ENCODE peak calls at places on chromosome 18, in eight cellular contexts. One of them, this sample, is unnamed.
A peak's percentile ranks its signal among the peaks of the same experiment; 100 is the strongest.

GRCh38 chr18:78573773-78574172 is 405.8 kb upstream of the SALL3 start:
- DNase-seq in CD8-positive, alpha-beta memory T cell: no peak
- DNase-seq in heart right ventricle: no peak
- DNase-seq in SK-N-SH: no peak
- DNase-seq in mammary epithelial cell: no peak
- DNase-seq in Panc1: no peak
- DNase-seq in NT2/D1: no peak
- DNase-seq in ovary: no peak
- DNase-seq in this sample: no peak

GRCh38 chr18:45325791-45326190 is 289.5 kb upstream of the SLC14A2 start:
- DNase-seq in CD8-positive, alpha-beta memory T cell: no peak
- DNase-seq in NT2/D1: no peak
- DNase-seq in heart right ventricle: no peak
- DNase-seq in mammary epithelial cell: no peak
- DNase-seq in Panc1: no peak
- DNase-seq in SK-N-SH: no peak
- DNase-seq in ovary: no peak
- DNase-seq in this sample: no peak

GRCh38 chr18:73646772-73647171 is 500.9 kb downstream of the FBXO15 start:
- DNase-seq in heart right ventricle: no peak
- DNase-seq in ovary: no peak
- DNase-seq in Panc1: no peak
- DNase-seq in SK-N-SH: no peak
- DNase-seq in NT2/D1: no peak
- DNase-seq in mammary epithelial cell: peak; percentile 90
- DNase-seq in CD8-positive, alpha-beta memory T cell: no peak
- DNase-seq in this sample: no peak

GRCh38 chr18:58254873-58255511 is 211.0 kb downstream of the NEDD4L start:
- DNase-seq in CD8-positive, alpha-beta memory T cell: no peak
- DNase-seq in SK-N-SH: no peak
- DNase-seq in NT2/D1: peak; percentile 38
- DNase-seq in mammary epithelial cell: no peak
- DNase-seq in ovary: no peak
- DNase-seq in heart right ventricle: peak; percentile 46
- DNase-seq in Panc1: no peak
- DNase-seq in this sample: peak; percentile 60

GRCh38 chr18:33184178-33184577 is 256.3 kb downstream of the CCDC178 start:
- DNase-seq in CD8-positive, alpha-beta memory T cell: no peak
- DNase-seq in NT2/D1: no peak
- DNase-seq in mammary epithelial cell: no peak
- DNase-seq in ovary: no peak
- DNase-seq in SK-N-SH: no peak
- DNase-seq in heart right ventricle: no peak
- DNase-seq in Panc1: no peak
- DNase-seq in this sample: no peak

GRCh38 chr18:12252061-12252460 is 2.1 kb upstream of the CIDEA start:
- DNase-seq in heart right ventricle: no peak
- DNase-seq in ovary: no peak
- DNase-seq in Panc1: no peak
- DNase-seq in mammary epithelial cell: no peak
- DNase-seq in CD8-positive, alpha-beta memory T cell: no peak
- DNase-seq in SK-N-SH: no peak
- DNase-seq in NT2/D1: no peak
- DNase-seq in this sample: no peak

GRCh38 chr18:58781627-58782194 is 83.0 kb upstream of the ZNF532 start:
- DNase-seq in CD8-positive, alpha-beta memory T cell: peak; percentile 36
- DNase-seq in Panc1: peak; percentile 73
- DNase-seq in ovary: peak; percentile 83
- DNase-seq in SK-N-SH: peak; percentile 70
- DNase-seq in heart right ventricle: peak; percentile 62
- DNase-seq in NT2/D1: peak; percentile 80
- DNase-seq in mammary epithelial cell: peak; percentile 72
- DNase-seq in this sample: peak; percentile 89

GRCh38 chr18:70235478-70235877 is 30.0 kb upstream of the RTTN start:
- DNase-seq in NT2/D1: no peak
- DNase-seq in heart right ventricle: no peak
- DNase-seq in Panc1: no peak
- DNase-seq in SK-N-SH: no peak
- DNase-seq in CD8-positive, alpha-beta memory T cell: no peak
- DNase-seq in ovary: no peak
- DNase-seq in mammary epithelial cell: no peak
- DNase-seq in this sample: no peak

GRCh38 chr18:70377857-70378701 is 89.2 kb downstream of the SOCS6 start:
- DNase-seq in heart right ventricle: no peak
- DNase-seq in CD8-positive, alpha-beta memory T cell: no peak
- DNase-seq in mammary epithelial cell: no peak
- DNase-seq in SK-N-SH: no peak
- DNase-seq in Panc1: no peak
- DNase-seq in NT2/D1: no peak
- DNase-seq in ovary: no peak
- DNase-seq in this sample: no peak

GRCh38 chr18:12882416-12882815 is 1.6 kb downstream of the PTPN2 start:
- DNase-seq in SK-N-SH: no peak
- DNase-seq in heart right ventricle: no peak
- DNase-seq in mammary epithelial cell: no peak
- DNase-seq in ovary: no peak
- DNase-seq in CD8-positive, alpha-beta memory T cell: no peak
- DNase-seq in NT2/D1: no peak
- DNase-seq in Panc1: no peak
- DNase-seq in this sample: no peak

GRCh38 chr18:58831610-58832009 is 33.1 kb upstream of the ZNF532 start:
- DNase-seq in heart right ventricle: no peak
- DNase-seq in SK-N-SH: no peak
- DNase-seq in mammary epithelial cell: peak; percentile 61
- DNase-seq in ovary: no peak
- DNase-seq in NT2/D1: no peak
- DNase-seq in Panc1: no peak
- DNase-seq in CD8-positive, alpha-beta memory T cell: no peak
- DNase-seq in this sample: no peak

GRCh38 chr18:27865431-27865830 is 311.5 kb downstream of the CDH2 start:
- DNase-seq in ovary: no peak
- DNase-seq in mammary epithelial cell: no peak
- DNase-seq in Panc1: no peak
- DNase-seq in SK-N-SH: no peak
- DNase-seq in NT2/D1: no peak
- DNase-seq in heart right ventricle: no peak
- DNase-seq in CD8-positive, alpha-beta memory T cell: no peak
- DNase-seq in this sample: no peak

GRCh38 chr18:907880-908512 is 3.3 kb downstream of the ADCYAP1 start:
- DNase-seq in ovary: no peak
- DNase-seq in heart right ventricle: no peak
- DNase-seq in NT2/D1: no peak
- DNase-seq in CD8-positive, alpha-beta memory T cell: no peak
- DNase-seq in SK-N-SH: peak; percentile 30
- DNase-seq in mammary epithelial cell: no peak
- DNase-seq in Panc1: no peak
- DNase-seq in this sample: no peak

GRCh38 chr18:37524546-37525301 is 40.9 kb downstream of the CELF4 start:
- DNase-seq in SK-N-SH: no peak
- DNase-seq in heart right ventricle: no peak
- DNase-seq in ovary: no peak
- DNase-seq in mammary epithelial cell: no peak
- DNase-seq in Panc1: no peak
- DNase-seq in CD8-positive, alpha-beta memory T cell: no peak
- DNase-seq in NT2/D1: no peak
- DNase-seq in this sample: no peak

GRCh38 chr18:40404284-40404683 is 1550.8 kb upstream of the PIK3C3 start:
- DNase-seq in mammary epithelial cell: no peak
- DNase-seq in SK-N-SH: no peak
- DNase-seq in CD8-positive, alpha-beta memory T cell: no peak
- DNase-seq in NT2/D1: no peak
- DNase-seq in heart right ventricle: no peak
- DNase-seq in ovary: no peak
- DNase-seq in Panc1: no peak
- DNase-seq in this sample: no peak

GRCh38 chr18:10856146-10856545 is 293.2 kb downstream of the PIEZO2 start:
- DNase-seq in ovary: no peak
- DNase-seq in CD8-positive, alpha-beta memory T cell: no peak
- DNase-seq in SK-N-SH: no peak
- DNase-seq in NT2/D1: no peak
- DNase-seq in mammary epithelial cell: no peak
- DNase-seq in heart right ventricle: no peak
- DNase-seq in Panc1: no peak
- DNase-seq in this sample: no peak

GRCh38 chr18:51370996-51371395 is 173.5 kb upstream of the MEX3C start:
- DNase-seq in SK-N-SH: no peak
- DNase-seq in Panc1: no peak
- DNase-seq in heart right ventricle: no peak
- DNase-seq in CD8-positive, alpha-beta memory T cell: no peak
- DNase-seq in NT2/D1: no peak
- DNase-seq in mammary epithelial cell: no peak
- DNase-seq in ovary: no peak
- DNase-seq in this sample: no peak

GRCh38 chr18:27843783-27844415 is 333.0 kb downstream of the CDH2 start:
- DNase-seq in Panc1: no peak
- DNase-seq in CD8-positive, alpha-beta memory T cell: no peak
- DNase-seq in heart right ventricle: no peak
- DNase-seq in NT2/D1: no peak
- DNase-seq in mammary epithelial cell: peak; percentile 53
- DNase-seq in ovary: no peak
- DNase-seq in SK-N-SH: no peak
- DNase-seq in this sample: no peak

GRCh38 chr18:61502472-61502871 is 169.2 kb downstream of the CDH20 start:
- DNase-seq in CD8-positive, alpha-beta memory T cell: no peak
- DNase-seq in NT2/D1: peak; percentile 28
- DNase-seq in mammary epithelial cell: peak; percentile 32
- DNase-seq in Panc1: peak; percentile 28
- DNase-seq in heart right ventricle: no peak
- DNase-seq in ovary: no peak
- DNase-seq in SK-N-SH: peak; percentile 69
- DNase-seq in this sample: no peak

DNA sequence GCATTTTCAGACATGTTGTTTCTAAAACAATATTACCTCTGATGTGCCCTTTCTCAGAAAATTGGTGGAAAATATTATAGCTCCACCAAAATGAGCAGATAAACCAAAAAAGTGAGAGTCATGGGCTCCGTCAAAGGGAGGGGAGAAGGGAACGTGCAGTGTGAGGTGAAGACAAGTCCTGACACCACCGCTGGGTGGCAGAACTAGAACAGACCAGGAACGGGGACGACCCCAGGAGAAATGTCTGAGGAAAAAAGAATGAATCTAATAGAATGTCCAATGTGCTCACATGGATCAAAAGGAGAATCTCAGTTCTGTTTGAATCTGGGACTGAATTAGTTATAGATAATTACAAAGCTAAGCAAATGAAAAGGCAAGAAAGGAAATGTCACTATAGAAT is 22.6 kb upstream of the BCL2 start:
- DNase-seq in ovary: no peak
- DNase-seq in CD8-positive, alpha-beta memory T cell: no peak
- DNase-seq in Panc1: no peak
- DNase-seq in SK-N-SH: peak; percentile 49
- DNase-seq in mammary epithelial cell: no peak
- DNase-seq in NT2/D1: no peak
- DNase-seq in heart right ventricle: no peak
- DNase-seq in this sample: no peak
- H3K36me3 ChIP-seq in ovary: no peaks in the 10 kb centered on the region
- H3K36me3 ChIP-seq in CD8-positive, alpha-beta memory T cell: peaks cover 10% of the 10 kb centered on the region
- H3K36me3 ChIP-seq in Panc1: no peaks in the 10 kb centered on the region
- H3K36me3 ChIP-seq in SK-N-SH: peaks cover 44% of the 10 kb centered on the region
- H3K36me3 ChIP-seq in mammary epithelial cell: peaks cover 23% of the 10 kb centered on the region
- H3K36me3 ChIP-seq in NT2/D1: peaks cover 39% of the 10 kb centered on the region
- H3K36me3 ChIP-seq in heart right ventricle: peaks cover 98% of the 10 kb centered on the region
- H3K36me3 ChIP-seq in this sample: peaks cover 50% of the 10 kb centered on the region

DNA sequence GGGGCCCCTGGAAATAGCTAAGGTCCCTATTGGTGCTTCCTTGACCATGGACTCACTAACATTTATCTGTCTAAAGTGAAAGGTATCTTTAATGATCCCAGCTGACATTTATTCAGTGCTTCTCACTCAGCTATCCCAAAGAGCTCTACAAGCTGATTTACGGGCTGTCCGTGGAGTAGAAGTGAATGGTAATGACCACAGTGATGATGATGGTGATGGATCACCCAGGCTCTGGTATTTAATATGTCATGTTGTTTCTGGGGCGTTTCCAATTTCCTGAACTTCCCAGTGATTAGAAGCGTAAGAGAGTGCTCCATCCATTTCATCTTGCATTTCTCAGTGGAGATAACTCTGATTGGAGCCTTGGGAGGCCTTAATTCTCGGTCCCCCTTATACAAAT is 304.3 kb downstream of the HRH4 start:
- DNase-seq in mammary epithelial cell: no peak
- DNase-seq in SK-N-SH: no peak
- DNase-seq in CD8-positive, alpha-beta memory T cell: no peak
- DNase-seq in ovary: no peak
- DNase-seq in Panc1: no peak
- DNase-seq in NT2/D1: no peak
- DNase-seq in heart right ventricle: no peak
- DNase-seq in this sample: no peak
- H3K4me1 ChIP-seq in mammary epithelial cell: peaks cover 13% of the 10 kb centered on the region
- H3K4me1 ChIP-seq in SK-N-SH: no peaks in the 10 kb centered on the region
- H3K4me1 ChIP-seq in CD8-positive, alpha-beta memory T cell: no peaks in the 10 kb centered on the region
- H3K4me1 ChIP-seq in ovary: peaks cover 2% of the 10 kb centered on the region
- H3K4me1 ChIP-seq in Panc1: no peaks in the 10 kb centered on the region
- H3K4me1 ChIP-seq in NT2/D1: no peaks in the 10 kb centered on the region
- H3K4me1 ChIP-seq in heart right ventricle: peaks cover 17% of the 10 kb centered on the region
- H3K4me1 ChIP-seq in this sample: peaks cover 19% of the 10 kb centered on the region

DNA sequence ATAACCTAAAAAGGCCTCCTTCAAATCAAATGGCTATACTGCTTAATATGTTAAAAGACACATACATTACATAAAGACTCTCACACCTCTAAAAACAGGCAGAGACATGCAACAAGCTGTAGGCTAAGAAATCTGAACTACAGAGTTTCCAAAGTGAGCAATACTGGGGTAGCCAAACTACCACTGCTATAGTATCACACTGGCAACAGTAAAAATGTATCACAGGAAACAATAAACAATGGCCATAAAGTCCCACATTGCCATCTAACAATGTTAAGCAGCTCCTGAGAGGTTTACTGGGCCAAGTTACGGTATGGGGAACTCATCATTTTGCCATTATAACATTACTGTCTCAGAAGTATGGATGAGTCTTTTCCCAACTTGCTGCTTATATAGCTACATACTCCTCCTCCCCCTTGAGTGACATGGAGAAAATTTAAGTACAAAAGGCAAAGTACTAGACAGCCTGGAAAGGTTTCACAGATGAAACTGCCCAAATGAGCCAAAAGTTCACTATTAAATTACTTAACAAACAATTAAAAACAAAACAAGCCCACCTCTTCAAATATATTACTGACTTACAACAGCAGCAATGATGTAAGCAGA is 50.3 kb downstream of the SS18 start:
- DNase-seq in ovary: no peak
- DNase-seq in SK-N-SH: no peak
- DNase-seq in mammary epithelial cell: peak; percentile 82
- DNase-seq in heart right ventricle: no peak
- DNase-seq in CD8-positive, alpha-beta memory T cell: no peak
- DNase-seq in Panc1: no peak
- DNase-seq in NT2/D1: no peak
- DNase-seq in this sample: no peak
- H3K36me3 ChIP-seq in ovary: no peaks in the 10 kb centered on the region
- H3K36me3 ChIP-seq in SK-N-SH: peaks cover 59% of the 10 kb centered on the region
- H3K36me3 ChIP-seq in mammary epithelial cell: peaks cover 30% of the 10 kb centered on the region
- H3K36me3 ChIP-seq in heart right ventricle: peaks cover 42% of the 10 kb centered on the region
- H3K36me3 ChIP-seq in CD8-positive, alpha-beta memory T cell: peaks cover 7% of the 10 kb centered on the region
- H3K36me3 ChIP-seq in Panc1: peaks cover 16% of the 10 kb centered on the region
- H3K36me3 ChIP-seq in NT2/D1: peaks cover 6% of the 10 kb centered on the region
- H3K36me3 ChIP-seq in this sample: peaks cover 17% of the 10 kb centered on the region

DNA sequence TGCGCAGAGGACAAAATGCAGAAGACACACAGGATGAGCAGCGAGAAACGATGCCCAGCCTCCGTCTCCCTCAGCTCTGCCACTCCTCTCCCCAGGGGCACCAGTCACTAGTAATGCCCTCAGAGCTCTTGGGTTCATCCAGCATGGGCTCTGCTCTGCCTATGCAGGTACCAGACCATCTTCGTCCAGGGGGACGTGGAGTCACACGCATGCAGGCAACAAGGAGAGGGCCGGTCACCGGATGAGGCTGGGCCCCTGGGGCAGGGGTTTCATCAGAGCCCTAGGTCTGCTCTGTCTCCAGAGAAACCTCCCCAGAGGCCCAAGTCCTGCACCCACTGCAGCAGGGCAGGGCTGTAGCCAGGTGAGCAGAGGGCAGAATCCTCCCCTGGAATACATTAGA is 23.9 kb downstream of the RAB31 start:
- DNase-seq in ovary: no peak
- DNase-seq in mammary epithelial cell: no peak
- DNase-seq in CD8-positive, alpha-beta memory T cell: no peak
- DNase-seq in heart right ventricle: no peak
- DNase-seq in SK-N-SH: no peak
- DNase-seq in NT2/D1: no peak
- DNase-seq in Panc1: no peak
- DNase-seq in this sample: peak; percentile 50
- H3K4me1 ChIP-seq in ovary: peaks cover 1% of the 10 kb centered on the region
- H3K4me1 ChIP-seq in mammary epithelial cell: peaks cover 13% of the 10 kb centered on the region
- H3K4me1 ChIP-seq in CD8-positive, alpha-beta memory T cell: no peaks in the 10 kb centered on the region
- H3K4me1 ChIP-seq in heart right ventricle: no peaks in the 10 kb centered on the region
- H3K4me1 ChIP-seq in SK-N-SH: peaks cover 12% of the 10 kb centered on the region
- H3K4me1 ChIP-seq in NT2/D1: no peaks in the 10 kb centered on the region
- H3K4me1 ChIP-seq in Panc1: peaks cover 71% of the 10 kb centered on the region
- H3K4me1 ChIP-seq in this sample: no peaks in the 10 kb centered on the region